ENCODE peak calls at places on chromosomes 2 and 18, in five cellular contexts. P is neural progenitor cell, A is heart left ventricle, H is spleen, I is iPS DF 6.9. V is an unnamed sample.

GRCh38 chr2:109173311-109174171 is 44.5 kb downstream of the SH3RF3 start:
- DNase-seq in I (no peak), A (peak), P (peak), H (no peak), V (no peak)

GRCh38 chr2:218743072-218743471 is 32.4 kb downstream of the TTLL4 start:
- DNase-seq in I (no peak), P (no peak), H (no peak), A (no peak), V (no peak)

GRCh38 chr2:178282075-178282474 is 87.8 kb downstream of the OSBPL6 start:
- DNase-seq in P (no peak), I (no peak), A (no peak), H (no peak), V (no peak)

GRCh38 chr18:34280653-34281052 is 55.9 kb upstream of the NOL4 start:
- DNase-seq in A (no peak), I (no peak), H (no peak), P (peak), V (no peak)

GRCh38 chr2:12287220-12287751 is 429.4 kb upstream of the TRIB2 start:
- DNase-seq in I (no peak), A (no peak), P (no peak), H (no peak), V (no peak)

GRCh38 chr2:72117029-72117428 is 30.6 kb downstream of the CYP26B1 start:
- DNase-seq in I (no peak), H (no peak), P (no peak), A (no peak), V (no peak)

GRCh38 chr2:96565111-96565510 is 28.6 kb downstream of the ARID5A start:
- DNase-seq in A (no peak), H (no peak), P (peak), I (no peak), V (no peak)

GRCh38 chr18:79203017-79203605 is 133.9 kb downstream of the ATP9B start:
- DNase-seq in A (no peak), H (no peak), I (no peak), P (no peak), V (no peak)

GRCh38 chr2:44549099-44549471 is 187.3 kb downstream of the CAMKMT start:
- DNase-seq in I (no peak), A (no peak), H (no peak), P (no peak), V (no peak)

GRCh38 chr2:238606311-238606710 is 179.6 kb downstream of the ASB1 start:
- DNase-seq in I (no peak), H (no peak), P (no peak), A (no peak), V (no peak)

GRCh38 chr18:67496469-67496868 is 20.1 kb downstream of the DSEL start:
- DNase-seq in H (no peak), P (no peak), A (no peak), I (no peak), V (no peak)

GRCh38 chr2:100109986-100110980 is 32.1 kb downstream of the AFF3 start:
- DNase-seq in P (no peak), A (no peak), I (no peak), H (peak), V (no peak)

GRCh38 chr2:12923907-12924610 is 207.3 kb downstream of the TRIB2 start:
- DNase-seq in A (no peak), H (no peak), I (no peak), P (no peak), V (no peak)

GRCh38 chr18:50203801-50204604 is 9.1 kb upstream of the MYO5B start:
- DNase-seq in A (no peak), P (peak), H (no peak), I (no peak), V (no peak)

GRCh38 chr2:240650254-240650965 is 25.1 kb downstream of the GPR35 start:
- DNase-seq in A (no peak), I (no peak), P (no peak), H (no peak), V (no peak)
- H3K27ac ChIP-seq in A (no peak), I (no peak), P (no peak), H (no peak), V (no peak)

DNA sequence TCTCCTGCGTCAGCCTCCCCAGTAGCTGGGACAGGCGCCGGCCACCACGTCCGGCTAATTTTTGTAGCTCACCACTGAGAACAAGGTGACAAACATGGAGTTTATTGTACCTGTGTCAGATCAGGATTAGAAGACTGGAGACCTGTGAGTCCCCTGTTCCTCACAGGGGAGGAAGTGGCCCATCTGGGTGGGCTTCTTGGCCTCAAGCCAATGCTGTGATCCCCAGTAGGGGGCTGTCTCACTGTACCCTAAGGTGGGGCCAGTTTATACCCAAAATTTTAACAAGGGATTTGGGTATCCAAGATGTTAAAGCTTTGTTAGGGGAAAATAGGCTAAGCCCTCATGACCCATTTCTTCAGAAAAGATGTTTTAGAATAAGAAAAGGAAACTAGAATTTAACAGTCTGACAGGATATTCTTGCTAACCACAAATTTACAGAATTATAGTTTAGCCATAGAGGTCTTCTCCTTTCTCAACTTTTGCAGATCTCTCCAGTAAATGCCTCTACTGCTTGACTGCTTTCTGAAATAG is 16.3 kb downstream of the PCBP1 start:
- DNase-seq in A (no peak), I (no peak), H (no peak), P (no peak), V (no peak)
- H3K27ac ChIP-seq in A (no peak), I (no peak), H (peak), P (no peak), V (peak)

GRCh38 chr2:236964291-236964690 is 121.4 kb upstream of the COPS8 start:
- DNase-seq in H (no peak), A (peak), I (no peak), P (no peak), V (no peak)
- H3K27ac ChIP-seq in H (no peak), A (no peak), I (no peak), P (no peak), V (no peak)

DNA sequence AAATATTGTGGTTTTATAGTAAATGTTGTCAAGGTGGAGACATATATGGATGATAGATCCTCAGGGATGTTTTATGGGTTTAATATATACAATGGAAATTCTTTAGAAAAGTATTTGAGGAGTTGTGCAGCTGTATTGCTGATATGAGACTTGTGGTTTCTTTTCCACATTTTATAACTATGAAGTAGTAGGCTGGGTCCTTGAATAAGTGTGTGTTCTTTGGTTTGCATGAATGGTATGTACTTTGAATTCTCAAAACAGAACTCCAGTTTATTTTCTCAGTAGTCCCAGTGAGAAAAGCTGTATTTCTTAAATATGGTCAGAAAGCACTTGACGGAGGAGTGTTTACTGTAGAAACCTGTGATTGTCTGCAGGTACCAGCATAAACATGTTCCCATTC is 42.4 kb downstream of the PLCL1 start:
- DNase-seq in I (no peak), P (no peak), H (no peak), A (no peak), V (no peak)
- H3K27ac ChIP-seq in I (no peak), P (no peak), H (no peak), A (no peak), V (no peak)

GRCh38 chr2:46116616-46117015 is 180.6 kb upstream of the EPAS1 start:
- DNase-seq in P (no peak), H (no peak), A (no peak), I (no peak), V (no peak)

GRCh38 chr2:46119453-46119852 is 177.8 kb upstream of the EPAS1 start:
- DNase-seq in P (no peak), H (no peak), I (no peak), A (no peak), V (no peak)

GRCh38 chr2:46117379-46117778 is 179.8 kb upstream of the EPAS1 start:
- DNase-seq in H (no peak), A (no peak), I (no peak), P (no peak), V (no peak)

GRCh38 chr2:46118656-46119338 is 178.4 kb upstream of the EPAS1 start:
- DNase-seq in I (no peak), P (no peak), A (no peak), H (no peak), V (no peak)

GRCh38 chr2:46117994-46118393 is 179.2 kb upstream of the EPAS1 start:
- DNase-seq in P (no peak), I (no peak), A (no peak), H (no peak), V (no peak)
- H3K27ac ChIP-seq in P (no peak), I (no peak), A (peak), H (no peak), V (peak)

GRCh38 chr18:9854801-9855676 is 30.7 kb upstream of the TXNDC2 start:
- DNase-seq in P (no peak), I (no peak), A (no peak), H (no peak), V (no peak)

GRCh38 chr18:9859232-9859631 is 26.5 kb upstream of the TXNDC2 start:
- DNase-seq in H (no peak), A (no peak), I (no peak), P (no peak), V (no peak)

GRCh38 chr18:9858642-9859041 is 27.1 kb upstream of the TXNDC2 start:
- DNase-seq in A (no peak), P (no peak), I (no peak), H (no peak), V (no peak)

GRCh38 chr18:9855686-9856085 is 30.1 kb upstream of the TXNDC2 start:
- DNase-seq in I (no peak), A (no peak), P (no peak), H (no peak), V (no peak)

GRCh38 chr18:9856097-9856496 is 29.7 kb upstream of the TXNDC2 start:
- DNase-seq in H (no peak), P (no peak), A (no peak), I (no peak), V (no peak)
- H3K27ac ChIP-seq in H (peak), P (no peak), A (no peak), I (no peak), V (peak)

DNA sequence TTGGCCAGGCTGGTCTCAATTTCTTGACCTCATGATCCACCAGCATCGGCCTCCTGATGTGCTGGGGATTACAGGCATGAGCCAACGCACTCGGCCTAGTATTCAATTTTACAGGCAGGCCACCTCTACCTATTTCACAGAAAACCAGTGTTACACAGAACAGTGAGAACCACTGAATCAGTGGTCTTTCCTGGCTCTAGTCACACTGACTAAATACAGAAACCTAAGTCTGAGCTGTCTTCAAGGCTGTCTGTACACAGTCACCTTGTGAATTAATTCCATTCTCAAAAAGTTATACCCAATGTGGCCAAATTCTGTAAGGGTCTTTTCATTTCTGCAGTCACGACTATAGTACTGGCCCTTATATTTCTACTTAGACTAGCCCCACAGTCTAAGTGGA is 3.5 kb downstream of the RNF149 start:
- DNase-seq in P (no peak), I (no peak), A (no peak), H (no peak), V (no peak)
- H3K27ac ChIP-seq in P (no peak), I (no peak), A (no peak), H (peak), V (no peak)

GRCh38 chr2:69592511-69592910 is 51.0 kb downstream of the AAK1 start:
- DNase-seq in A (no peak), P (no peak), H (no peak), I (no peak), V (no peak)
- H3K27ac ChIP-seq in A (no peak), P (no peak), H (no peak), I (no peak), V (no peak)

DNA sequence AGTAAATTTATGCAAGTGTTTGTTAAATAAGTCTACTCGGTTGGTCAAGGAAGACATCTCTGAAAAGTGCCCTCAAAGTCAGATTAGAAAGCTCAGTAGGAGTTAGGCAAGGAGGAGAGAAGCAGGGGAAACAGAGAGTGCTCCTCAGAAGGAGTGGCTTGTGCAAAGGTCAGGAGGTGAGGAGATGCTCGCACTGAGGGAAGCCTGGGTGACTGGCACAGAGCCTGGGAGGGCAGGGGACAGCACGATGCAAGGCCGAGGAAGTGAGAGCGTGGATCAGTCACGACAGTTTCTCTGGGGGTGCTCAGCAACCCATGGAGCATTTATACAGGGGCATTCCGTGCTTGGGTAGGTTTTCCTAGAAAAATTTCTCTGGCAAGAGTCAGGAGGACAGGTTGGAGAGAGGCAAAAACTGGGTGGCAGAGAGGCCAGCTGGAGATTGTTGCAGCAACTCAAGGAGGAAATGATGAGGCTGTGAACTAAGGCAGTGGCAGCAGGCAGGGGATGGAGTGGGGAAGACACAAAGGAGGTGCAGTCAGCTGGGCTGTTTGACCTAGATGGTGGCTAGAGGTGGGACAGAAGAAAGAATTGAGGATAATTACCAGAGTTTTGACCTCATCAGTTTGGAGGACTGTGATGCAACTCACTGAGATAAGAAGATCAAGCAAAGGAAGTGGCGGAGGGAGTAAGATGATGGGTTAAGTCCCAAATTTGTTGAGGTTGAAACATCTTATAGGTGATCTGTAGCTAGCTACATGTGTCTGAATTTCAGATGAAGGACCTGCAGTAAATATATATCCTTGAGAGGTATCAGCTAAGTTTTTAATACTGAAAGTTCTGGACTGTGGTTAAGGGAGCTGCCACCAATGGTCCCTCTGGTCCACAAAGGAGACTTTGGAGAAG is 52.4 kb downstream of the BCL2 start:
- DNase-seq in I (no peak), H (no peak), P (no peak), A (no peak), V (no peak)
- H3K27ac ChIP-seq in I (no peak), H (peak), P (no peak), A (no peak), V (no peak)

GRCh38 chr2:68935471-68935870 is 17.2 kb downstream of the GKN2 start:
- DNase-seq in P (no peak), H (no peak), I (no peak), A (no peak), V (no peak)

GRCh38 chr2:68931799-68932198 is 20.9 kb downstream of the GKN2 start:
- DNase-seq in P (no peak), A (no peak), I (no peak), H (no peak), V (no peak)

GRCh38 chr2:68931149-68931711 is 21.5 kb downstream of the GKN2 start:
- DNase-seq in I (no peak), P (no peak), A (no peak), H (no peak), V (no peak)

GRCh38 chr2:68934021-68934420 is 18.7 kb downstream of the GKN2 start:
- DNase-seq in P (no peak), A (no peak), H (no peak), I (no peak), V (no peak)

DNA sequence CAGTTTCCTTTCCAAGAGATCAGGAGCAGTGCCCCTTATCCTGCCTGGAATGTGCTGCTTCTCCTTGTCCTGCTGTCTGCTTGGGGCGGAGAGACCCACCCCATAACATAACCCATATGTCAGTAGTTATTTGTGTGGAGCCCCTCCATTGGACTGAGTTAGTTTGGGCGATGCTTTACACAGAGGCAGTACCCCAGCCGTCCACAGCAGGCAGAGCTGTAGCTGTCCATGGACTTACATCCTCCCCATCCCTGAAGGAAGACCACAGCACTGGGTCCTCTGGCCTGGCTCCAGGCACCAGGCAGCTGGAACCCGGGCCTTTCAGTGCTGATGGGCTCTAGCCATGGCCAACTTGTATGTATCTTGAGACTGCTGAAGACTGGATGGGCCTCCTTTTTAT is 20.3 kb downstream of the GKN2 start:
- DNase-seq in I (no peak), P (no peak), H (no peak), A (no peak), V (no peak)
- H3K27ac ChIP-seq in I (no peak), P (no peak), H (no peak), A (no peak), V (peak)

V was measured in upper lobe of right lung.